ENCODE peak calls at places on chromosomes 13 and 19, in ten cellular contexts. P, C, B, D, H, J, F, I, U and R are unnamed samples.

GRCh38 chr13:77535448-77535847 is at the start of gene SCEL:
- DNase-seq in P (peak; percentile 66), J (no peak), U (no peak), D (no peak), B (no peak), I (no peak), F (no peak), H (no peak), C (no peak), R (no peak)

GRCh38 chr19:28285917-28286316 is 927.0 kb downstream of the UQCRFS1 start:
- DNase-seq in P (no peak), U (no peak), I (no peak), H (no peak), J (no peak), D (no peak), C (no peak), B (no peak), F (no peak), R (no peak)

GRCh38 chr13:43196171-43196611 is 172.8 kb downstream of the DNAJC15 start:
- DNase-seq in H (no peak), U (no peak), J (no peak), F (peak; percentile 19), B (no peak), C (no peak), I (no peak), P (no peak), D (no peak), R (no peak)

GRCh38 chr13:113220877-113221276 is 11.5 kb downstream of the CUL4A start:
- DNase-seq in J (no peak), B (no peak), H (no peak), C (peak; percentile 29), D (no peak), F (no peak), P (no peak), I (no peak), U (peak; percentile 6), R (no peak)

GRCh38 chr19:40610396-40611064 is 9.4 kb downstream of the LTBP4 start:
- DNase-seq in F (no peak), D (peak; percentile 58), P (no peak), B (no peak), H (peak; percentile 76), U (no peak), C (peak; percentile 75), J (no peak), I (peak; percentile 77), R (no peak)

GRCh38 chr13:74132152-74132767 is 1.9 kb downstream of the KLF12 start:
- DNase-seq in I (no peak), D (no peak), H (no peak), P (peak; percentile 48), C (peak; percentile 65), B (no peak), U (peak; percentile 52), J (no peak), F (no peak), R (no peak)

GRCh38 chr19:35040826-35041547 is 534 bp upstream of the HPN start:
- DNase-seq in C (no peak), B (peak; percentile 38), J (peak; percentile 48), P (no peak), H (peak; percentile 90), I (peak; percentile 88), U (no peak), F (peak; percentile 86), D (peak; percentile 93), R (no peak)

GRCh38 chr13:48828962-48829405 is 146.7 kb upstream of the FNDC3A start:
- DNase-seq in I (no peak), P (peak; percentile 64), C (no peak), B (no peak), J (no peak), H (no peak), U (peak; percentile 60), D (no peak), F (no peak), R (no peak)

GRCh38 chr19:14350866-14351265 is 30.4 kb upstream of the ADGRE5 start:
- DNase-seq in D (no peak), B (no peak), P (no peak), U (no peak), J (no peak), I (no peak), H (no peak), F (no peak), C (no peak), R (no peak)

GRCh38 chr19:39474139-39474620 is 6.5 kb upstream of the TIMM50 start:
- DNase-seq in U (peak; percentile 24), B (no peak), I (no peak), H (peak; percentile 47), P (peak; percentile 26), C (peak; percentile 75), D (peak; percentile 41), J (no peak), F (peak; percentile 83), R (no peak)

GRCh38 chr19:39327990-39328705 is 7.5 kb upstream of the LRFN1 start:
- DNase-seq in C (peak; percentile 74), F (peak; percentile 89), P (peak; percentile 79), B (peak; percentile 60), U (peak; percentile 36), D (peak; percentile 83), I (peak; percentile 90), H (peak; percentile 80), J (no peak), R (peak; percentile 30)

DNA sequence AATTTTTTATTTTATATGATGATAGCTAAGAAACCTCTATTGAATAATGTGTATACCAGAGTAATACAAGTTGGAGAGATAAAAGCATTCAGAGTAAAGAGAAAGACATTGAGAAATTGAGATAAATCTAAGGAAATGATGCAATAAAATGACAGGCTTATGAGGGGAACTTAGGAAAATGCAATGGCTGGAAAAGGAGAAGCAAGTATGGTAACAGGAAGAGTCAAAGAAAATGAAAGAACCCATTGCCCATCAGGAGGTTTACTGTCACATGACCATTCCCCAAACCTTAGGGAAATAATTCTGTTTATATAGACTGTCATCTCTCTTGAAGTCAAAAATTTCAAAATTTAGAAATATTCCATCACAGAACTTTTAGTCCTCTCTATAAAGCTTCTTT is 808.0 kb upstream of the PRR20A start:
- DNase-seq in C (no peak), B (no peak), P (no peak), H (no peak), F (no peak), U (no peak), I (no peak), J (no peak), D (no peak), R (no peak)
- H3K27me3 ChIP-seq in C (no peaks in the 10 kb centered on the region), B (no peaks in the 10 kb centered on the region), P (no peaks in the 10 kb centered on the region), H (no peaks in the 10 kb centered on the region), F (no peaks in the 10 kb centered on the region), U (no peaks in the 10 kb centered on the region), I (no peaks in the 10 kb centered on the region), J (no peaks in the 10 kb centered on the region), D (no peaks in the 10 kb centered on the region), R (no peaks in the 10 kb centered on the region)

GRCh38 chr19:6528544-6529121 is 2.2 kb upstream of the TNFSF9 start:
- DNase-seq in P (no peak), C (no peak), U (no peak), J (no peak), F (peak; percentile 1), D (peak; percentile 70), B (no peak), I (no peak), H (no peak), R (no peak)

GRCh38 chr19:6521718-6522646 is 8.8 kb upstream of the TNFSF9 start:
- DNase-seq in I (no peak), F (no peak), P (no peak), H (no peak), B (no peak), U (peak; percentile 42), D (no peak), C (peak; percentile 85), J (no peak), R (no peak)

GRCh38 chr19:6527893-6528543 is 2.8 kb upstream of the TNFSF9 start:
- DNase-seq in D (no peak), P (no peak), H (no peak), I (no peak), F (no peak), C (peak; percentile 33), B (no peak), J (no peak), U (no peak), R (no peak)

GRCh38 chr19:6522712-6523111 is 8.1 kb upstream of the TNFSF9 start:
- DNase-seq in F (no peak), P (no peak), I (no peak), H (no peak), U (no peak), B (no peak), D (no peak), C (no peak), J (no peak), R (no peak)

DNA sequence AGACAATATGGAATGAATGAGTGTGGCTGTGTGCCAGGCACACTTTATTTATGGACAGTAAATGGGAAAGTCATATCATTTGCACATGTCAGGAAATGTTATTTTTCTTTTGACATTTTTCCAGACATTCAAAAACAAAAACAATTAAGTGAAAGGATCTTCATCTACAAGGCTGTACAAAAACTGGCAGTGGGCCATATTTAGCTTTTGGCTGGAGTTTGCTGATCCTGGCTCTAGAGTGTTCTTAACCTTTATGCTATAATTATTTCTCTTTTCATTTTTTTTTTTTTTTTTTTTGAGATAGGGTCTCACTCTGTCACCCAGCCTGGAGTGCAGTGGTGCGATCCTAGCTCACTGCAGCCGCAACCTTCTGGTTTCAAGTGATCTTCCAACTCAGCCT is 6.5 kb upstream of the TNFSF9 start:
- DNase-seq in I (no peak), D (no peak), B (no peak), H (no peak), U (no peak), F (no peak), J (no peak), C (no peak), P (no peak), R (no peak)
- H3K27ac ChIP-seq in I (no peak overlapping the region), D (no peak overlapping the region), B (no peak overlapping the region), H (no peak overlapping the region), U (no peak overlapping the region), F (no peak overlapping the region), J (no peak overlapping the region), C (no peak overlapping the region), P (no peak overlapping the region), R (no peak overlapping the region)

DNA sequence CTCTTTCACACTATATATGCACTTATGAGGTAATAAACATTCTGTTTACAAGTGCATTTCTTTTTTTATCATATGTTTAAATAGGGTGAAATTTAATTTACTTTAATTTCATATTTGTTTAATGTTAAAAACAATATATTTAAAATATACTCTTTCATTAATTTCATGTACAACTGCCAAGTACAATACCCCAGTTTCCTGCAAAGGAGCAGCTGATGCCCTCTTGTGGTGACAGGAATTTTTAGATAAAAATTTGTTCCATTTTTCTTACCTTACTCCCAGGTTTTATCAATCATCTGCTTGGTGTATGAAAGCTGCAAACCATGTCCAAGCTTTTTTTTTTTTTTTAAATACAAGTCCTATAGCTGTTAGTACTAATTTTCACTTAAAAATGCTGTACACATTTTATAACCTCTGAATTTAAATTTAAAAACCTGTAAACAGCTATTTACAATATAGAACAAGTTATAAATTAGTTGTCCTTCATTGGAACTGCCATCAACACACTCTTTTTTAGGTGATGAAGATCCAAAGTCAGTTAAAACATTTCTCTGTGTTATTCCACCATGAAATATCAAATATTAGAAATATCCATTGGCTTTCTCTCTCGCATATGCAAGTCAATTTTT is 4.9 kb downstream of the PCDH20 start:
- DNase-seq in I (no peak), J (no peak), U (peak; percentile 9), P (peak; percentile 48), F (peak; percentile 31), C (no peak), H (no peak), D (no peak), B (no peak), R (no peak)
- TF ChIP-seq CTCF in I (no peak), J (no peak), U (peak; percentile 20), P (peak; percentile 49), F (peak; percentile 52), C (no peak), H (peak; percentile 24), D (no peak), B (peak; percentile 12), R (peak; percentile 61)

GRCh38 chr19:42151735-42152134 is 19.5 kb upstream of the POU2F2 start:
- DNase-seq in U (no peak), P (no peak), I (no peak), J (no peak), B (no peak), D (no peak), F (no peak), H (no peak), C (no peak), R (no peak)
- H3K27me3 ChIP-seq in U (peaks cover 69% of the 10 kb centered on the region), P (no peaks in the 10 kb centered on the region), I (no peaks in the 10 kb centered on the region), J (no peaks in the 10 kb centered on the region), B (no peaks in the 10 kb centered on the region), D (no peaks in the 10 kb centered on the region), F (peaks cover 12% of the 10 kb centered on the region), H (peaks cover 3% of the 10 kb centered on the region), C (no peaks in the 10 kb centered on the region), R (peaks cover 86% of the 10 kb centered on the region)